ENCODE peak calls at places on chromosomes 7 and 10, in six cellular contexts. One of them, this sample, is unnamed.

GRCh38 chr10:3829193-3830050 is 44.4 kb upstream of the KLF6 start:
- DNase-seq in Calu3: no peak
- DNase-seq in tibial artery: no peak
- DNase-seq in nephron progenitor cell: no peak
- DNase-seq in CD8-positive, alpha-beta T cell: no peak
- DNase-seq in suprapubic skin: no peak
- DNase-seq in this sample: no peak

GRCh38 chr10:85490431-85490830 is 876.2 kb downstream of the GRID1 start:
- DNase-seq in nephron progenitor cell: no peak
- DNase-seq in tibial artery: no peak
- DNase-seq in CD8-positive, alpha-beta T cell: no peak
- DNase-seq in Calu3: no peak
- DNase-seq in suprapubic skin: no peak
- DNase-seq in this sample: no peak

GRCh38 chr7:157616426-157616825 is 279.6 kb downstream of the DNAJB6 start:
- DNase-seq in nephron progenitor cell: no peak
- DNase-seq in Calu3: no peak
- DNase-seq in suprapubic skin: no peak
- DNase-seq in CD8-positive, alpha-beta T cell: no peak
- DNase-seq in tibial artery: no peak
- DNase-seq in this sample: no peak

GRCh38 chr7:47379629-47380324 is 202.1 kb downstream of the TNS3 start:
- DNase-seq in tibial artery: peak
- DNase-seq in suprapubic skin: no peak
- DNase-seq in CD8-positive, alpha-beta T cell: no peak
- DNase-seq in Calu3: peak
- DNase-seq in nephron progenitor cell: peak
- DNase-seq in this sample: no peak

GRCh38 chr10:7667262-7668141 is 736 bp upstream of the ITIH5 start:
- DNase-seq in suprapubic skin: no peak
- DNase-seq in tibial artery: no peak
- DNase-seq in CD8-positive, alpha-beta T cell: no peak
- DNase-seq in nephron progenitor cell: peak
- DNase-seq in Calu3: no peak
- DNase-seq in this sample: no peak

GRCh38 chr7:73342645-73343044 is 14.7 kb downstream of the FKBP6 start:
- DNase-seq in CD8-positive, alpha-beta T cell: no peak
- DNase-seq in Calu3: peak
- DNase-seq in tibial artery: no peak
- DNase-seq in nephron progenitor cell: no peak
- DNase-seq in suprapubic skin: no peak
- DNase-seq in this sample: no peak

GRCh38 chr7:143279186-143280098 is 5.3 kb upstream of the TMEM139 start:
- DNase-seq in Calu3: peak
- DNase-seq in suprapubic skin: no peak
- DNase-seq in CD8-positive, alpha-beta T cell: no peak
- DNase-seq in nephron progenitor cell: no peak
- DNase-seq in tibial artery: no peak
- DNase-seq in this sample: no peak

GRCh38 chr10:132066186-132066585 is 440 bp downstream of the JAKMIP3 start:
- DNase-seq in tibial artery: no peak
- DNase-seq in CD8-positive, alpha-beta T cell: no peak
- DNase-seq in suprapubic skin: peak
- DNase-seq in Calu3: no peak
- DNase-seq in nephron progenitor cell: no peak
- DNase-seq in this sample: no peak

GRCh38 chr7:99270702-99271101 is 1.9 kb upstream of the MYH16 start:
- DNase-seq in suprapubic skin: no peak
- DNase-seq in tibial artery: no peak
- DNase-seq in nephron progenitor cell: no peak
- DNase-seq in Calu3: no peak
- DNase-seq in CD8-positive, alpha-beta T cell: no peak
- DNase-seq in this sample: no peak

GRCh38 chr7:77747718-77748117 is 50.5 kb downstream of the TMEM60 start:
- DNase-seq in suprapubic skin: no peak
- DNase-seq in CD8-positive, alpha-beta T cell: no peak
- DNase-seq in Calu3: no peak
- DNase-seq in nephron progenitor cell: no peak
- DNase-seq in tibial artery: no peak
- DNase-seq in this sample: no peak

GRCh38 chr10:86100581-86101061 is 266.0 kb downstream of the GRID1 start:
- DNase-seq in Calu3: peak
- DNase-seq in suprapubic skin: no peak
- DNase-seq in CD8-positive, alpha-beta T cell: no peak
- DNase-seq in nephron progenitor cell: no peak
- DNase-seq in tibial artery: no peak
- DNase-seq in this sample: no peak

GRCh38 chr10:74953214-74953613 is 126.8 kb downstream of the KAT6B start:
- DNase-seq in suprapubic skin: no peak
- DNase-seq in CD8-positive, alpha-beta T cell: no peak
- DNase-seq in nephron progenitor cell: no peak
- DNase-seq in Calu3: no peak
- DNase-seq in tibial artery: no peak
- DNase-seq in this sample: no peak

GRCh38 chr10:43209651-43210141 is 57.2 kb downstream of the RASGEF1A start:
- DNase-seq in tibial artery: no peak
- DNase-seq in suprapubic skin: peak
- DNase-seq in nephron progenitor cell: peak
- DNase-seq in CD8-positive, alpha-beta T cell: no peak
- DNase-seq in Calu3: no peak
- DNase-seq in this sample: no peak

GRCh38 chr7:2037301-2037804 is 195.4 kb downstream of the MAD1L1 start:
- DNase-seq in tibial artery: peak
- DNase-seq in CD8-positive, alpha-beta T cell: no peak
- DNase-seq in suprapubic skin: peak
- DNase-seq in Calu3: no peak
- DNase-seq in nephron progenitor cell: no peak
- DNase-seq in this sample: peak

GRCh38 chr10:46091080-46091833 is 45.2 kb upstream of the MSMB start:
- DNase-seq in Calu3: no peak
- DNase-seq in tibial artery: no peak
- DNase-seq in nephron progenitor cell: no peak
- DNase-seq in suprapubic skin: peak
- DNase-seq in CD8-positive, alpha-beta T cell: no peak
- DNase-seq in this sample: no peak

GRCh38 chr10:58662314-58662713 is 149.6 kb downstream of the BICC1 start:
- DNase-seq in Calu3: peak
- DNase-seq in nephron progenitor cell: no peak
- DNase-seq in tibial artery: no peak
- DNase-seq in suprapubic skin: no peak
- DNase-seq in CD8-positive, alpha-beta T cell: no peak
- DNase-seq in this sample: no peak

GRCh38 chr10:50567384-50567783 is 56.4 kb downstream of the SGMS1 start:
- DNase-seq in nephron progenitor cell: no peak
- DNase-seq in suprapubic skin: no peak
- DNase-seq in CD8-positive, alpha-beta T cell: no peak
- DNase-seq in Calu3: no peak
- DNase-seq in tibial artery: no peak
- DNase-seq in this sample: no peak

GRCh38 chr10:48523212-48523819 is 81.6 kb downstream of the ARHGAP22 start:
- DNase-seq in nephron progenitor cell: peak
- DNase-seq in CD8-positive, alpha-beta T cell: no peak
- DNase-seq in tibial artery: no peak
- DNase-seq in suprapubic skin: peak
- DNase-seq in Calu3: peak
- DNase-seq in this sample: no peak

GRCh38 chr7:82624337-82624736 is 180.8 kb upstream of the CACNA2D1 start:
- DNase-seq in suprapubic skin: no peak
- DNase-seq in CD8-positive, alpha-beta T cell: no peak
- DNase-seq in Calu3: no peak
- DNase-seq in nephron progenitor cell: no peak
- DNase-seq in tibial artery: no peak
- DNase-seq in this sample: no peak

DNA sequence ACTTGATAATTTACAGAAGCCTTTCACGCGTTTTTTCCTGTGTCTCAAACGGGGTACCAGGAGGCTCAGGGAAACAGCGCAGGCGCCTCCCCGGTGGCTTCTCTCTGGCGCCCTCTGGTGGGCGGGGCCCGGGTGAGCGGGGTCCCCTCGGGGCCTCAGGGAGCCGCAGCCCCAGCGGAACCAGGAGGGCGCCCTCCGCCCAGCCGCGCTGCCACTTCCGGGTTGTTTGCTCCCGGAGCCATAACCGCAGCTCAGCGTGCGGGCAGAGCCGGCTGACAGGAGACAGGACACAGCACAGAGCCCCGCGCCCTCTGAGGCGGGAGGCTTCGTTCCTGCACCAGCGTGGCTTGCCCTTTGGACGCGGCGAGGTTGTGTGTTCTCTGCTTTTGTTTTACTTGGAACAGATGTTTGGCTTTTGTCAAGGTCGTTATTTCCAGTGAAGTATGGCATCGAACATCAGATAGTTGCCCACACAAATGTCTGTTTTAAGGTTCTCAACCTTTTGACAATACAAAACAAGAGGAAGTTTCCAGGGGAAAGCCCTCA is 6.9 kb upstream of the CYP2E1 start:
- DNase-seq in Calu3: peak
- DNase-seq in nephron progenitor cell: peak
- DNase-seq in suprapubic skin: peak
- DNase-seq in CD8-positive, alpha-beta T cell: peak
- DNase-seq in tibial artery: peak
- DNase-seq in this sample: peak
- TF ChIP-seq CTCF in Calu3: peak
- TF ChIP-seq CTCF in nephron progenitor cell: no peak
- TF ChIP-seq CTCF in suprapubic skin: peak
- TF ChIP-seq CTCF in CD8-positive, alpha-beta T cell: peak
- TF ChIP-seq CTCF in tibial artery: peak
- TF ChIP-seq CTCF in this sample: peak

GRCh38 chr7:122013070-122013469 is 131.0 kb downstream of the AASS start:
- DNase-seq in suprapubic skin: no peak
- DNase-seq in CD8-positive, alpha-beta T cell: no peak
- DNase-seq in nephron progenitor cell: no peak
- DNase-seq in tibial artery: no peak
- DNase-seq in Calu3: no peak
- DNase-seq in this sample: no peak

GRCh38 chr7:122010116-122010515 is 133.9 kb downstream of the AASS start:
- DNase-seq in CD8-positive, alpha-beta T cell: no peak
- DNase-seq in Calu3: no peak
- DNase-seq in tibial artery: no peak
- DNase-seq in suprapubic skin: no peak
- DNase-seq in nephron progenitor cell: no peak
- DNase-seq in this sample: no peak

GRCh38 chr7:122018032-122018431 is 126.0 kb downstream of the AASS start:
- DNase-seq in suprapubic skin: no peak
- DNase-seq in nephron progenitor cell: no peak
- DNase-seq in Calu3: no peak
- DNase-seq in tibial artery: no peak
- DNase-seq in CD8-positive, alpha-beta T cell: no peak
- DNase-seq in this sample: no peak

DNA sequence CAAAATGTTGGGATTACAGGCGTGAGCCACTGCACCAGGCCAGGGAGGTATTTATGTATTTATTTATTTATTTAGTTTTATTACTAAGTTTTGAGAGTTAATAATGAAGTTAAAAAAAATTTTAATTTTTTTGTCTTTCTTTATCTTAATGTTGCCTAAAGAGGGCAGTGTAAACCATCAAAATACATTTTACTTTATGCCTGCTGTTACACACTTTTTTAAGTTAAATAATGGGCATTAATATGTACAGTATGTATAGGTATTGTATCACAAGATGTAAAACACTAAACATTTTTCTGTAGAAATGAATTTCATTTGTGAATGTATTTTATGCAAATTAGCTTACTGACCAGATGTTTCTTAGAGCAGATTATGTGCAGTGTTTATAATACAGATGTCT is 129.4 kb downstream of the AASS start:
- DNase-seq in suprapubic skin: no peak
- DNase-seq in tibial artery: no peak
- DNase-seq in Calu3: no peak
- DNase-seq in nephron progenitor cell: no peak
- DNase-seq in CD8-positive, alpha-beta T cell: no peak
- DNase-seq in this sample: no peak
- TF ChIP-seq CTCF in suprapubic skin: no peak
- TF ChIP-seq CTCF in tibial artery: no peak
- TF ChIP-seq CTCF in Calu3: no peak
- TF ChIP-seq CTCF in nephron progenitor cell: peak
- TF ChIP-seq CTCF in CD8-positive, alpha-beta T cell: no peak
- TF ChIP-seq CTCF in this sample: no peak

GRCh38 chr7:152633072-152633471 is 42.9 kb downstream of the XRCC2 start:
- DNase-seq in nephron progenitor cell: no peak
- DNase-seq in Calu3: no peak
- DNase-seq in CD8-positive, alpha-beta T cell: no peak
- DNase-seq in suprapubic skin: no peak
- DNase-seq in tibial artery: no peak
- DNase-seq in this sample: no peak
- TF ChIP-seq CTCF in nephron progenitor cell: no peak
- TF ChIP-seq CTCF in Calu3: no peak
- TF ChIP-seq CTCF in CD8-positive, alpha-beta T cell: no peak
- TF ChIP-seq CTCF in suprapubic skin: no peak
- TF ChIP-seq CTCF in tibial artery: no peak
- TF ChIP-seq CTCF in this sample: no peak

GRCh38 chr10:125562737-125563136 is 120.2 kb downstream of the TEX36 start:
- DNase-seq in Calu3: no peak
- DNase-seq in CD8-positive, alpha-beta T cell: no peak
- DNase-seq in suprapubic skin: no peak
- DNase-seq in nephron progenitor cell: no peak
- DNase-seq in tibial artery: no peak
- DNase-seq in this sample: no peak
- TF ChIP-seq CTCF in Calu3: no peak
- TF ChIP-seq CTCF in CD8-positive, alpha-beta T cell: no peak
- TF ChIP-seq CTCF in suprapubic skin: no peak
- TF ChIP-seq CTCF in nephron progenitor cell: no peak
- TF ChIP-seq CTCF in tibial artery: no peak
- TF ChIP-seq CTCF in this sample: no peak

DNA sequence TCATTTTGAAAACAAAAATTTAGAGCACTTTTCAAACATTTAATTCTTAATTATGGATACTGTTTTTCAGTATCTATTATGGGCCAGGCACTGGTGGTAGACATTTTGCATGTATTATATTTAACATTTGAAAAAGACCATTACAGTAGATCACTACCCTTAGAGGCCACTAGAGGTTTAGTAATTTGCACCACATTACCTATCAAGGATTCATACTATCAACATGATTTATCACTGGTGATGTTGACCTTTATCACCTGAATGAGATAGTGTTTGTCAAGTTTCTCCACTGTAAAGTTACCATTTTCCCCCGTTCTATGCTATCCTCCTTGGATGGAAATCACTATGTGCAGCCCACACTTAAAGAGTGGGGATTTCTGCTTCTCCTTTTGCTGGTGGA is 4.4 kb upstream of the SNX13 start:
- DNase-seq in CD8-positive, alpha-beta T cell: no peak
- DNase-seq in nephron progenitor cell: no peak
- DNase-seq in Calu3: no peak
- DNase-seq in suprapubic skin: no peak
- DNase-seq in tibial artery: no peak
- DNase-seq in this sample: no peak
- TF ChIP-seq CTCF in CD8-positive, alpha-beta T cell: peak
- TF ChIP-seq CTCF in nephron progenitor cell: no peak
- TF ChIP-seq CTCF in Calu3: no peak
- TF ChIP-seq CTCF in suprapubic skin: no peak
- TF ChIP-seq CTCF in tibial artery: no peak
- TF ChIP-seq CTCF in this sample: peak